ENCODE peak calls at places on chromosomes 7 and 10, in four cellular contexts. P is posterior cingulate gyrus, M is AG09319, R is NCI-H146. S is an unnamed sample.

GRCh38 chr7:28579571-28579970 is 167.3 kb downstream of the CREB5 start:
- DNase-seq in P (no peak), M (no peak), R (no peak), S (no peak)

GRCh38 chr7:37411444-37412034 is 37.1 kb downstream of the ELMO1 start:
- DNase-seq in P (no peak), M (no peak), R (no peak), S (no peak)

GRCh38 chr7:17937506-17938115 is 2.7 kb downstream of the SNX13 start:
- DNase-seq in P (no peak), M (no peak), R (no peak), S (no peak)

GRCh38 chr7:36473454-36474282 is 84.0 kb downstream of the ANLN start:
- DNase-seq in P (peak), M (no peak), R (peak), S (no peak)

GRCh38 chr7:66505531-66506451 is 122.9 kb upstream of the KCTD7 start:
- DNase-seq in P (no peak), M (no peak), R (peak), S (no peak)

GRCh38 chr7:47573758-47574472 is 8.0 kb downstream of the TNS3 start:
- DNase-seq in P (no peak), M (peak), R (no peak), S (no peak)

GRCh38 chr7:43844257-43844656 is 25.1 kb downstream of the MRPS24 start:
- DNase-seq in P (no peak), M (no peak), R (no peak), S (no peak)

GRCh38 chr7:105896407-105896842 is 20.0 kb upstream of the ATXN7L1 start:
- DNase-seq in P (no peak), M (no peak), R (peak), S (no peak)

GRCh38 chr10:124632064-124632531 is 112.1 kb downstream of the FAM53B start:
- DNase-seq in P (no peak), M (no peak), R (peak), S (peak)

GRCh38 chr10:121306159-121306673 is 292.0 kb downstream of the FGFR2 start:
- DNase-seq in P (no peak), M (no peak), R (no peak), S (no peak)

GRCh38 chr7:40244226-40244625 is 109.4 kb downstream of the SUGCT start:
- DNase-seq in P (no peak), M (no peak), R (no peak), S (no peak)